ENCODE peak calls at places on chromosomes 7 and 10, in six cellular contexts. C, K, X, R, Z and N are unnamed samples.

GRCh38 chr7:48085433-48085791 is 3.7 kb upstream of the UPP1 start:
- DNase-seq in R (no peak), Z (no peak), K (no peak), X (no peak), C (no peak), N (no peak)

GRCh38 chr10:64867501-64867962 is 1346.3 kb downstream of the REEP3 start:
- DNase-seq in Z (no peak), K (no peak), R (no peak), C (peak; percentile 8), X (no peak), N (no peak)

GRCh38 chr10:75030371-75030770 is 81.1 kb upstream of the SAMD8 start:
- DNase-seq in R (no peak), K (no peak), X (no peak), Z (no peak), C (no peak), N (no peak)

GRCh38 chr10:124025638-124026336 is 67.6 kb downstream of the CHST15 start:
- DNase-seq in R (no peak), X (peak; percentile 67), Z (no peak), C (no peak), K (no peak), N (peak; percentile 24)

GRCh38 chr7:74043523-74043951 is 15.6 kb downstream of the ELN start:
- DNase-seq in Z (peak; percentile 79), X (peak; percentile 85), K (no peak), C (no peak), R (no peak), N (peak; percentile 62)

GRCh38 chr10:132697568-132698200 is 88.3 kb downstream of the NKX6-2 start:
- DNase-seq in Z (peak; percentile 31), K (no peak), X (peak; percentile 20), C (no peak), R (no peak), N (no peak)

GRCh38 chr10:7488418-7488829 is 77.6 kb upstream of the SFMBT2 start:
- DNase-seq in X (no peak), R (no peak), Z (no peak), K (no peak), C (peak; percentile 11), N (no peak)

GRCh38 chr10:21726601-21727295 is 192.7 kb downstream of the MLLT10 start:
- DNase-seq in K (no peak), R (no peak), C (no peak), X (no peak), Z (no peak), N (peak; percentile 48)

GRCh38 chr10:104209575-104210198 is 22.5 kb downstream of the CFAP43 start:
- DNase-seq in C (peak; percentile 32), Z (no peak), K (no peak), X (peak; percentile 82), R (no peak), N (peak; percentile 37)

GRCh38 chr7:137283147-137283546 is 60.4 kb downstream of the PTN start:
- DNase-seq in R (no peak), C (no peak), X (no peak), K (no peak), Z (no peak), N (no peak)